ENCODE peak calls at places on chromosomes 16 and 17, in eight cellular contexts. E is heart left ventricle; Y is Kasumi-1; X is cardiac fibroblast; J is mucosa of gallbladder; W is stimulated activated CD4-positive, alpha-beta T cell treated with anti-CD3 and anti-CD28 coated beads, Interleukin-4, amount 100 ng/mL, for 48 hours; O is A549; M is dorsolateral prefrontal cortex. L is an unnamed sample.

GRCh38 chr17:63998721-63999679 is 849 bp downstream of the PRR29 start:
- DNase-seq in J (no peak), Y (no peak), X (no peak), W (no peak), E (no peak), M (no peak), O (no peak), L (no peak)

GRCh38 chr17:49101054-49101534 is 31.5 kb upstream of the B4GALNT2 start:
- DNase-seq in O (no peak), Y (no peak), W (no peak), J (peak), E (no peak), M (no peak), X (peak), L (no peak)

GRCh38 chr16:78742501-78743283 is 643.2 kb downstream of the WWOX start:
- DNase-seq in O (no peak), Y (peak), M (no peak), E (peak), J (peak), X (no peak), W (peak), L (no peak)

GRCh38 chr16:2466667-2467300 is 4.3 kb upstream of the NTN3 start:
- DNase-seq in M (no peak), Y (no peak), O (no peak), W (no peak), X (no peak), J (no peak), E (no peak), L (peak)

GRCh38 chr16:16127469-16128116 is 95.7 kb downstream of the ABCC6 start:
- DNase-seq in X (peak), J (peak), W (peak), Y (peak), E (peak), M (peak), O (peak), L (peak)

GRCh38 chr16:67936876-67937605 is 391 bp upstream of the PSMB10 start:
- DNase-seq in X (no peak), Y (peak), J (peak), O (peak), M (no peak), W (peak), E (no peak), L (no peak)

GRCh38 chr17:17685775-17686291 is 4.6 kb downstream of the RAI1 start:
- DNase-seq in J (peak), M (no peak), W (no peak), O (peak), X (peak), E (no peak), Y (no peak), L (peak)

GRCh38 chr17:35766903-35767510 is 6.3 kb downstream of the C17orf50 start:
- DNase-seq in X (peak), Y (peak), E (no peak), W (no peak), J (peak), M (no peak), O (peak), L (no peak)

GRCh38 chr17:75731716-75732498 is 10.6 kb downstream of the ITGB4 start:
- DNase-seq in E (no peak), M (no peak), Y (no peak), X (no peak), W (no peak), O (no peak), J (no peak), L (no peak)

GRCh38 chr17:31096106-31096436 is 1.3 kb downstream of the NF1 start:
- DNase-seq in Y (no peak), X (peak), J (no peak), E (no peak), M (no peak), O (no peak), W (no peak), L (no peak)

GRCh38 chr17:35254107-35254802 is 11.4 kb downstream of the SLFN5 start:
- DNase-seq in Y (no peak), W (no peak), O (peak), J (peak), X (peak), E (peak), M (no peak), L (no peak)

GRCh38 chr17:8053600-8053999 is 14.7 kb downstream of the ALOX15B start:
- DNase-seq in Y (no peak), E (no peak), X (no peak), O (no peak), M (no peak), W (no peak), J (no peak), L (no peak)

GRCh38 chr16:4936991-4937781 is at the start of gene PPL:
- DNase-seq in Y (no peak), E (peak), O (no peak), X (peak), W (no peak), J (peak), M (peak), L (peak)

GRCh38 chr17:41483531-41483930 is 2.6 kb upstream of the KRT35 start:
- DNase-seq in J (no peak), W (no peak), X (no peak), O (no peak), E (no peak), M (no peak), Y (no peak), L (no peak)

GRCh38 chr17:74977802-74978201 is 5.2 kb upstream of the HID1 start:
- DNase-seq in X (no peak), M (no peak), E (no peak), W (no peak), J (no peak), O (no peak), Y (no peak), L (no peak)

GRCh38 chr17:43732961-43733360 is 25.6 kb downstream of the SOST start:
- DNase-seq in X (peak), W (no peak), M (no peak), O (no peak), Y (no peak), E (no peak), J (no peak), L (no peak)

GRCh38 chr16:58409316-58409973 is 17.2 kb downstream of the GINS3 start:
- DNase-seq in E (peak), J (no peak), W (no peak), Y (no peak), O (no peak), M (no peak), X (peak), L (peak)

GRCh38 chr17:43703630-43704029 is 41.9 kb upstream of the MEOX1 start:
- DNase-seq in W (no peak), X (no peak), J (no peak), Y (no peak), E (no peak), O (no peak), M (no peak), L (no peak)

GRCh38 chr17:7932949-7933348 is 943 bp downstream of the CNTROB start:
- DNase-seq in O (peak), Y (peak), J (peak), E (no peak), W (no peak), M (no peak), X (peak), L (peak)

GRCh38 chr17:17435323-17435722 is 41.5 kb upstream of the MED9 start:
- DNase-seq in O (peak), E (no peak), X (peak), W (no peak), Y (no peak), M (no peak), J (no peak), L (no peak)

GRCh38 chr17:4485676-4486646 is 12.7 kb upstream of the SPNS2 start:
- DNase-seq in W (peak), M (no peak), X (no peak), Y (no peak), J (no peak), O (no peak), E (no peak), L (no peak)

GRCh38 chr17:10673318-10673717 is 16.2 kb upstream of the MYH3 start:
- DNase-seq in J (no peak), M (no peak), X (no peak), Y (no peak), E (no peak), W (no peak), O (no peak), L (no peak)

GRCh38 chr16:57949013-57949412 is 21.9 kb downstream of the CNGB1 start:
- DNase-seq in E (no peak), M (no peak), Y (no peak), W (no peak), O (no peak), J (no peak), X (no peak), L (no peak)

GRCh38 chr17:7835818-7836595 is 2.0 kb downstream of the KDM6B start:
- DNase-seq in X (no peak), E (peak), M (peak), O (peak), Y (peak), J (peak), W (no peak), L (peak)

GRCh38 chr16:30619207-30619606 is 9.0 kb upstream of the ZNF689 start:
- DNase-seq in E (no peak), O (no peak), J (no peak), M (no peak), Y (no peak), X (peak), W (no peak), L (no peak)

GRCh38 chr16:50747206-50747956 is 5.5 kb downstream of the CYLD start:
- DNase-seq in J (no peak), M (no peak), W (no peak), Y (peak), E (no peak), O (no peak), X (peak), L (no peak)

L was measured in right cardiac atrium.